ENCODE peak calls at places on chromosomes 3 and 15, in seven cellular contexts. F is endodermal cell, G is lower leg skin, Y is fibroblast of lung, J is right lobe of liver, P is neural progenitor cell, E is GM12865. C is an unnamed sample.

GRCh38 chr15:56038015-56038414 is 44.6 kb upstream of the NEDD4 start:
- DNase-seq in F (no peak), G (no peak), Y (peak), J (no peak), P (no peak), E (no peak), C (no peak)

GRCh38 chr3:22612927-22613326 is 590.2 kb upstream of the UBE2E2 start:
- DNase-seq in F (no peak), G (no peak), Y (no peak), J (no peak), P (no peak), E (no peak), C (no peak)

GRCh38 chr3:8301977-8302589 is 199.5 kb upstream of the LMCD1 start:
- DNase-seq in F (no peak), G (no peak), Y (peak), J (no peak), P (peak), E (peak), C (no peak)

GRCh38 chr3:70861855-70862254 is 549.4 kb upstream of the MDFIC2 start:
- DNase-seq in F (no peak), G (no peak), Y (peak), J (no peak), P (no peak), E (no peak), C (no peak)

GRCh38 chr15:82771789-82772607 is 33.9 kb downstream of the FSD2 start:
- DNase-seq in F (no peak), G (no peak), Y (no peak), J (no peak), P (no peak), E (no peak), C (no peak)

GRCh38 chr15:56735589-56735988 is 2.3 kb upstream of the ZNF280D start:
- DNase-seq in F (no peak), G (no peak), Y (no peak), J (no peak), P (no peak), E (no peak), C (no peak)

GRCh38 chr3:197420566-197420965 is 122.2 kb upstream of the DLG1 start:
- DNase-seq in F (no peak), G (peak), Y (no peak), J (no peak), P (no peak), E (no peak), C (no peak)

GRCh38 chr3:9730747-9731205 is 759 bp upstream of the BRPF1 start:
- DNase-seq in F (no peak), G (no peak), Y (no peak), J (no peak), P (no peak), E (no peak), C (peak)

GRCh38 chr3:101179637-101180036 is 140.7 kb downstream of the IMPG2 start:
- DNase-seq in F (no peak), G (no peak), Y (peak), J (no peak), P (no peak), E (no peak), C (no peak)

GRCh38 chr3:157408499-157409149 is 28.0 kb upstream of the PTX3 start:
- DNase-seq in F (no peak), G (no peak), Y (no peak), J (no peak), P (no peak), E (no peak), C (no peak)

GRCh38 chr3:113117511-113118302 is 93.7 kb upstream of the BOC start:
- DNase-seq in F (no peak), G (no peak), Y (peak), J (no peak), P (no peak), E (no peak), C (no peak)

GRCh38 chr3:97949110-97949485 is 23.1 kb downstream of the RIOX2 start:
- DNase-seq in F (no peak), G (no peak), Y (no peak), J (no peak), P (no peak), E (no peak), C (no peak)

GRCh38 chr15:34753236-34753894 is 1.4 kb downstream of the GJD2 start:
- DNase-seq in F (peak), G (no peak), Y (peak), J (no peak), P (peak), E (no peak), C (peak)

GRCh38 chr15:45638641-45639040 is 3.8 kb downstream of the SQOR start:
- DNase-seq in F (no peak), G (no peak), Y (no peak), J (no peak), P (no peak), E (no peak), C (no peak)

GRCh38 chr3:160950542-160950941 is 154.6 kb downstream of the B3GALNT1 start:
- DNase-seq in F (no peak), G (no peak), Y (no peak), J (no peak), P (no peak), E (no peak), C (no peak)

DNA sequence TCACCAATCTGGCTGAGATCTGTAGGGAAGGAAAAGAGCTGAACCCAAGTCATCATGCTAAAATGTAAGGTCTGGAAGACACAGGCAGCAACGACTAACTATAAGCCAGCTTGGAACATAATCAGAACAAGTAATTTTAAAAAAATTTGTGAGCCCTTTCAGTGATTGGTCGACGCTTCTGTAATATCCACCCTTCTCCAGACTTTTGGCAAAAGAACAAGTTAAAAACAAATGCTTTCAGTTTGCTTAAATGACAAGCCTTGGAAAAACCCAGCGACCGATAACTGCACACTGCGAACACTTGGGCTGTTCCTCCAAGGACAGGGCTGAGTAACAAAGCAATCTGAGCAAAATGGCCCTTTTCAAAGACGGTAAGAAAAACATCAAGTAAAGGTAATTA is 49.6 kb downstream of the PCSK6 start:
- DNase-seq in F (no peak), G (peak), Y (peak), J (no peak), P (no peak), E (no peak), C (no peak)
- H3K4me3 ChIP-seq in F (no peak), G (no peak), Y (peak), J (peak), P (no peak), E (no peak), C (no peak)

GRCh38 chr3:43426388-43426787 is 140.0 kb downstream of the SNRK start:
- DNase-seq in F (no peak), G (no peak), Y (no peak), J (no peak), P (no peak), E (no peak), C (no peak)

GRCh38 chr3:43423142-43423541 is 136.8 kb downstream of the SNRK start:
- DNase-seq in F (no peak), G (no peak), Y (peak), J (no peak), P (no peak), E (no peak), C (no peak)

GRCh38 chr3:43418601-43419272 is 132.4 kb downstream of the SNRK start:
- DNase-seq in F (no peak), G (no peak), Y (peak), J (no peak), P (no peak), E (no peak), C (no peak)

GRCh38 chr3:43425829-43426228 is 139.5 kb downstream of the SNRK start:
- DNase-seq in F (no peak), G (no peak), Y (no peak), J (no peak), P (no peak), E (no peak), C (no peak)

DNA sequence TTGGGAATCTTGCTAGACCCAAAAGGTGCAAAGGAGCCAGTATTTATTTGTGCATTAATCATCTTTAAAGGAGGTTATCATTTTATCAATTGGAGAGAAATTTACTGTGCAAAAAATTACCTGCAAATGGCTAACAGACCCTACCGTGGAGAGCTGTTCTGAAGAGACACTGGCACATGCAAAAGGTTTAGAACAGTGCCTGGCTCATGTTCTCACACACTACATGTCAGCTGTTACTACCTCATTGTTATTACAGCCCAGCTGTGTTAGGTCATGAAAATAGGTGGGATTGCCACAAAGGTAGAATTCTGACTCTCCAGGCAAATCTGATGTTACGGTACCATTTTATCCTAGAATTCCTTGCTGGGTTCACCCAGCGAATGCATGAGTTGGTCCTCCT is 137.3 kb downstream of the SNRK start:
- DNase-seq in F (no peak), G (no peak), Y (no peak), J (no peak), P (no peak), E (no peak), C (no peak)
- H3K4me3 ChIP-seq in F (no peak), G (no peak), Y (no peak), J (no peak), P (no peak), E (no peak), C (no peak)

GRCh38 chr3:174882789-174883188 is 23.7 kb downstream of the NAALADL2 start:
- DNase-seq in F (no peak), G (no peak), Y (no peak), J (no peak), P (no peak), E (no peak), C (no peak)

GRCh38 chr3:174884776-174885568 is 25.8 kb downstream of the NAALADL2 start:
- DNase-seq in F (no peak), G (no peak), Y (no peak), J (no peak), P (no peak), E (no peak), C (no peak)

GRCh38 chr3:174883881-174884675 is 24.9 kb downstream of the NAALADL2 start:
- DNase-seq in F (no peak), G (no peak), Y (no peak), J (no peak), P (no peak), E (no peak), C (no peak)
- H3K4me3 ChIP-seq in F (no peak), G (no peak), Y (no peak), J (no peak), P (no peak), E (no peak), C (no peak)

DNA sequence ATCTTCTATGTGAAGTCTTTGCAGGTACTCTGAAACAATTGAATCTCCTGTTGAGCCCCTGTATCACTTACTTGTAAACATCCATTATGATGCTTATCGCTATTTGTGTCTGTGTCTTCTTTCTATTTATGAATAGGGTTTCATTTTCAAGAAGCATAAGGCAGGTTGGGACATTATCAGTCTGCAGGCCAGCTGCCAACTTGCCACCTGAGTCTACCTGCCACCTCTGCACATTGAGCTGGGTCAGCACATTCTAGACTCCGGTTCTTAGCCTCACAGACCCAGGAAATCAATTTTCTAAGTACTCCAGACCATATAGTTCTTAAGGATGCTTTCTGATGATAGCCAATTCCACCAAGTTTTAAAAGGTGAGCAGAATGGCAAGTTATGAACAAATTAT is 105.7 kb upstream of the MCTP2 start:
- DNase-seq in F (no peak), G (no peak), Y (no peak), J (no peak), P (no peak), E (no peak), C (no peak)
- H3K4me3 ChIP-seq in F (no peak), G (no peak), Y (no peak), J (no peak), P (no peak), E (no peak), C (no peak)

GRCh38 chr15:41013698-41014414 is 60.6 kb downstream of the CHAC1 start:
- DNase-seq in F (no peak), G (no peak), Y (peak), J (no peak), P (no peak), E (peak), C (no peak)

GRCh38 chr15:41020311-41020710 is 67.0 kb downstream of the CHAC1 start:
- DNase-seq in F (no peak), G (no peak), Y (no peak), J (no peak), P (no peak), E (no peak), C (no peak)

GRCh38 chr15:41018534-41018933 is 65.3 kb downstream of the CHAC1 start:
- DNase-seq in F (no peak), G (no peak), Y (peak), J (no peak), P (peak), E (no peak), C (no peak)

GRCh38 chr15:41019174-41019573 is 65.9 kb downstream of the CHAC1 start:
- DNase-seq in F (no peak), G (no peak), Y (no peak), J (no peak), P (no peak), E (no peak), C (no peak)

DNA sequence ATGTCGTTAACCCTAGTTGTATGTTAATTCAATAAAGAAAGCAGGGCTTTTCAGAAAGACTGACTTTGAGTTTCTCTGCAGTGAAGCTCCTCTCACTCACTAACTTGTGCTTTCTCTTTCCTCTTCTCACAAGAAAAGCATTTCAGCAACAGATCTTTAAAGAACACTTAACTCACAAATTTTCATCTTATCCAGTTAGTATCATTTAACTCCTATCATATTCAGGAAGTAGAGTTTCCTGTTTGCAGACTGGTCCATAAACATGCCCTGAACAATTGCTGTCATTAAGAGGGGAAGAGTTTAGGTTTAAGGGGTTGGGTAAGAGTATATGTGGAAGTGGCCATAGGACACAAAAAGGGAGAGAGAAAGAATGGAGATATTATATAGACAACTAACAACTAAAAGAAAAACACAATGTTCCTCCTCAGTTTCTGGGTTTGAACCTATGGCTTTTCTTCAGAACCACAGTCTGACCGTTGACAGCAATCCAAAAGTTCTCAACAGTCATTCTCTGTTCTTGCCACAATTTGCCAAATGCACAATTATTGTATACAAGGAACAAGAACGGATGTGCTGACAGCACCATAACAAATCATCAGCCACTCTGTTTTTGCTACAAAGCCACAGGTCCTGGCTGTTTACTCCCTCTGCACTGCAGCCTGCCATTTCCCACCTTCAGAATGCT is 63.9 kb downstream of the CHAC1 start:
- DNase-seq in F (no peak), G (no peak), Y (peak), J (no peak), P (no peak), E (no peak), C (no peak)
- H3K4me3 ChIP-seq in F (no peak), G (no peak), Y (no peak), J (no peak), P (no peak), E (no peak), C (no peak)

DNA sequence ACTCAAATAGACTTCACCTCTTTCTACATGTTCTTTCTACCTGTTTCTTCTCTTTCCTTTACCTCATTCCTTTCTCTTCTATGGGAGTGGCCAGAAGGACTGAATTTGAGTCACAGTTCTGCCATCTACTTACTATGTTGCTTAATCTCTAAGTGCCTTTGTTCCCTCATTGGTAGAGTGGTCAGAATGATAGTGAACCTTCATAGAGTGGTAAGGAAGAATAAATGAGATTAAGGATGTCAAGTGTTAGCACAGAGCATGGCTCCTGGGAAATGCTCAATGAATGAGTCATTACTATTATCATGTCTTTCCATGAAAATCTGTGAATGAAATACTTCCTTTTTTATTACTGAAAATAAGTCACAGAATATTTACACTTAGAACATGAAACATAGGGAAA is 17.5 kb downstream of the TMEM207 start:
- DNase-seq in F (no peak), G (no peak), Y (no peak), J (no peak), P (no peak), E (no peak), C (no peak)
- H3K4me3 ChIP-seq in F (peak), G (no peak), Y (no peak), J (no peak), P (no peak), E (no peak), C (no peak)

C was measured in H7.